ENCODE peak calls at places on chromosomes 5 and 9, in four cellular contexts. B is mucosa of descending colon, M is BJ, I is heart right ventricle. T is an unnamed sample.
A peak's percentile ranks its signal among the peaks of the same experiment; 100 is the strongest.

GRCh38 chr5:132867046-132867451 is 607 bp downstream of the UQCRQ start:
- DNase-seq in B (no peak), I (no peak), M (no peak), T (no peak)

GRCh38 chr5:58322453-58322852 is 137.4 kb downstream of the PLK2 start:
- DNase-seq in I (no peak), B (no peak), M (peak; percentile 31), T (no peak)

GRCh38 chr9:38761999-38762398 is 42.1 kb upstream of the FAM240B start:
- DNase-seq in B (no peak), M (no peak), I (no peak), T (peak; percentile 68)

GRCh38 chr5:1919750-1920149 is 37.0 kb upstream of the IRX4 start:
- DNase-seq in I (no peak), B (no peak), M (no peak), T (no peak)

GRCh38 chr5:178492278-178492677 is 97.9 kb downstream of the COL23A1 start:
- DNase-seq in B (no peak), I (no peak), M (no peak), T (no peak)

GRCh38 chr5:4700082-4700481 is 440.0 kb upstream of the ADAMTS16 start:
- DNase-seq in I (peak; percentile 40), B (no peak), M (no peak), T (peak; percentile 69)

GRCh38 chr5:168104811-168105481 is 186.5 kb upstream of the WWC1 start:
- DNase-seq in M (no peak), B (peak; percentile 65), I (no peak), T (no peak)

GRCh38 chr9:114096041-114096511 is 3.0 kb downstream of the KIF12 start:
- DNase-seq in B (no peak), M (no peak), I (no peak), T (no peak)

GRCh38 chr9:77417570-77417969 is 230.6 kb downstream of the GNA14 start:
- DNase-seq in I (no peak), B (no peak), M (peak; percentile 55), T (peak; percentile 71)

GRCh38 chr9:97572196-97572891 is 60.8 kb downstream of the TSTD2 start:
- DNase-seq in B (no peak), M (no peak), I (no peak), T (no peak)
- H3K36me3 ChIP-seq in B (no peaks in the 10 kb centered on the region), M (no peaks in the 10 kb centered on the region), I (peaks cover 54% of the 10 kb centered on the region), T (no peaks in the 10 kb centered on the region)

DNA sequence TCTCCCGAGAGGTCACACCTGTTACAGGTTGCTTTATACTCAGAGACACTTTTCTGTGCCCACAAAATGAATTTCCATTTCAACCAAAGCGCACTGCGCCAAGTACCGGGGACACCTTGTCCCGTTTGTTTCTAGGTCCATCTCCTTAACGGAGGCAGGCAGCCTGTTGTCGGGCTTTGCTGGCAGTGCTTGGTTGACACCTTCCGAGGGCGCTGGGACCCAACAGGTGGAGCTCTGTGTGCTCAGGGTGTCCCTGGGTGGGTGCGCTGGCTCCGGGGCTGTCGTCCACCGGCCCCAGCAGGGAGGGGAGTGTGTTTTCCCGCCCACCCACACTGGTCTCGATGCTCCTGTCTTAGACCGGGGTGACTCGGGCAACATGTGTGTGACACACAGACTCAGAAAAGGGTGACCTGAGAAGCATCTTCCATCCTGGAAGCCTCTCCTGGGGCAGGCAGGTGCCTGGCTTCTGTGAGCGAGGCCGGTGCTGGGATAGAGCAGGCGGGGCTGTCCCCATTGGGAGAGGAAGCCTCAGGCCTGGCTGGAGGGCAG is 8.5 kb downstream of the RNU6ATAC start:
- DNase-seq in I (no peak), B (no peak), M (no peak), T (no peak)
- H3K36me3 ChIP-seq in I (peaks cover 85% of the 10 kb centered on the region), B (peaks cover 3% of the 10 kb centered on the region), M (peaks cover 52% of the 10 kb centered on the region), T (peaks cover 41% of the 10 kb centered on the region)

DNA sequence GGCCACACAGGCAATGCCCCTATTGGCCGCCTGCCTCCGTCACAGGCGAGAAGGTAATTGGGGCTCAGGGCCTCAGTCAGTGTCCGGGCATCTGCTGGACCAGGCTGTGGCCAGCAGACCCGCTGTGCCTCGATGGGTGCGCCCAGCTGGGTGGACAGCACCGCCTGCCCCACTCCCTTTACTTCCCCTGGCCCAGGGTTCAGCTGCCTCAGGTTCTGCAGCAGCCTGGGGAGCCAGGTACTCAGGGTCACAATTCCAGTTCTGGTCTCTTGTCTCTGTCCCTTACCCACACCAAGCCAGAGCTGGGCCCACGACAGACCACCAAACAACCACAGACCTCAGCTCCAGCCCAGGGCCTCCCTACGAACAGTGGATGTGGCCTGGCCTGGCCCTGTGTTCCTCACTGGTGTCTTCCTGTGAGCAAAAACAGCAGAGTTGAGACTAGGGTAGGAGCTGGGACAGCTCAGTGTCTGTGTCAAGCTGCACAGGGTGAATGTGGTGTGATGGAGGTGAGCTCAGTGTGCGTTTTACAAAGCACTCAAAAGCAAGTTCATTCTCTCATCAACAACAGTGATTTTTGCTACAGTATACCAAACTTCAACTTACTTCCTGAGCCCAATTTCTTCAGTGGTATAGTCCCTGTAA is 33.4 kb upstream of the SUSD3 start:
- DNase-seq in M (no peak), I (no peak), B (no peak), T (no peak)
- H3K36me3 ChIP-seq in M (no peaks in the 10 kb centered on the region), I (no peaks in the 10 kb centered on the region), B (no peaks in the 10 kb centered on the region), T (no peaks in the 10 kb centered on the region)

DNA sequence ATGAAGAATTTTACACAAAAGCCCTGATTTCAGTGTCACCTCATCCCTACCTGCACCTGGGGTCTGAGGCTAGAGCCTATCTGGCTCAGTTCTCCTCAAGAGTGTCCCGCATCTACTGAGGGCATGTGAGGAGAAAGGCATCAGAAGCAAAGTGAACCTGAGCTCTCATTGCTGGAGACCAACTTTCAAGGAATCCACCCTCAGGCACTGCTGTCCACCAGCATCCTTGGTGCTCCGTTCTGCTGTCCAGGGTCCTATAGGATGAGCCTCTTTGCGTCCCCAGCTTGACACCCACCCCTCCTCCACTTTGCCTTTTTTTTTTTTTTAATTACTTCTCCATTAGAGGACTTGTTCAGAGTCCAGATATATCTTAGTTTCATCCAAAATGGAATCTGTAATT is 49.5 kb downstream of the CAMSAP1 start:
- DNase-seq in I (no peak), M (no peak), B (no peak), T (no peak)
- H3K36me3 ChIP-seq in I (peaks cover 64% of the 10 kb centered on the region), M (peaks cover 6% of the 10 kb centered on the region), B (no peaks in the 10 kb centered on the region), T (peaks cover 8% of the 10 kb centered on the region)

DNA sequence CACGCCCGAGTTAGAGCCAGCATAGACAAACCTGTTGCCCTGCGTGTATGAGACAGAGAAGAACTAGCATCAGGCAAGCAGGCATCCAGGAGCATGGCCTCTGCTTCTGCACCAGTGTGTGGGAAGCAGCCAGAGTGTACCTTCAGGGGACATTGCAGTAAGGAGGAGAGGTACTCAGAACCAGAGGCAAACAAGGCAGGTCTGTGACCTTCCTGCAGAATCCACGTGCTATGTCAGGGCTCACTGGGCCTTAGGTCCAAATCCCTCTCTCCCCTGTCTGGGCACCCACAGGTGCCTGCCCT is 63.0 kb downstream of the SECISBP2 start:
- DNase-seq in M (no peak), B (no peak), I (no peak), T (no peak)
- H3K36me3 ChIP-seq in M (no peaks in the 10 kb centered on the region), B (no peaks in the 10 kb centered on the region), I (no peaks in the 10 kb centered on the region), T (no peaks in the 10 kb centered on the region)

T was measured in MG63.